ENCODE peak calls at places on chromosomes 6 and 20, in seven cellular contexts. One of them, this sample, is unnamed.

GRCh38 chr20:2470051-2470431 is 548 bp downstream of the SNRPB start:
- DNase-seq in heart right ventricle: no peak
- DNase-seq in tibial artery: peak
- DNase-seq in suprapubic skin: peak
- DNase-seq in left ventricle myocardium inferior: no peak
- DNase-seq in IMR-90: peak
- DNase-seq in heart left ventricle: peak
- DNase-seq in this sample: peak

GRCh38 chr20:19815553-19815991 is 57.5 kb downstream of the RIN2 start:
- DNase-seq in heart left ventricle: peak
- DNase-seq in heart right ventricle: no peak
- DNase-seq in tibial artery: no peak
- DNase-seq in suprapubic skin: no peak
- DNase-seq in left ventricle myocardium inferior: no peak
- DNase-seq in IMR-90: peak
- DNase-seq in this sample: no peak

GRCh38 chr20:38863024-38863851 is 57.7 kb downstream of the PPP1R16B start:
- DNase-seq in suprapubic skin: no peak
- DNase-seq in left ventricle myocardium inferior: no peak
- DNase-seq in IMR-90: no peak
- DNase-seq in tibial artery: no peak
- DNase-seq in heart right ventricle: no peak
- DNase-seq in heart left ventricle: no peak
- DNase-seq in this sample: no peak

GRCh38 chr20:2421247-2421646 is 40.5 kb downstream of the TGM6 start:
- DNase-seq in suprapubic skin: no peak
- DNase-seq in IMR-90: no peak
- DNase-seq in heart left ventricle: no peak
- DNase-seq in heart right ventricle: no peak
- DNase-seq in left ventricle myocardium inferior: no peak
- DNase-seq in tibial artery: no peak
- DNase-seq in this sample: no peak

GRCh38 chr6:3913077-3913957 is 64.1 kb downstream of the FAM50B start:
- DNase-seq in heart right ventricle: no peak
- DNase-seq in left ventricle myocardium inferior: no peak
- DNase-seq in IMR-90: peak
- DNase-seq in tibial artery: peak
- DNase-seq in heart left ventricle: peak
- DNase-seq in suprapubic skin: no peak
- DNase-seq in this sample: no peak

GRCh38 chr20:59790388-59790787 is 143.0 kb downstream of the SYCP2 start:
- DNase-seq in heart right ventricle: no peak
- DNase-seq in left ventricle myocardium inferior: no peak
- DNase-seq in IMR-90: no peak
- DNase-seq in suprapubic skin: no peak
- DNase-seq in heart left ventricle: no peak
- DNase-seq in tibial artery: no peak
- DNase-seq in this sample: no peak

GRCh38 chr6:25377672-25378071 is 98.5 kb downstream of the CARMIL1 start:
- DNase-seq in left ventricle myocardium inferior: no peak
- DNase-seq in tibial artery: no peak
- DNase-seq in heart left ventricle: no peak
- DNase-seq in IMR-90: no peak
- DNase-seq in suprapubic skin: no peak
- DNase-seq in heart right ventricle: no peak
- DNase-seq in this sample: no peak

GRCh38 chr20:60262967-60263603 is 304.9 kb downstream of the CDH26 start:
- DNase-seq in heart right ventricle: no peak
- DNase-seq in suprapubic skin: no peak
- DNase-seq in left ventricle myocardium inferior: peak
- DNase-seq in heart left ventricle: no peak
- DNase-seq in IMR-90: no peak
- DNase-seq in tibial artery: no peak
- DNase-seq in this sample: no peak

GRCh38 chr6:72519871-72520270 is 102.0 kb upstream of the KCNQ5 start:
- DNase-seq in heart right ventricle: no peak
- DNase-seq in IMR-90: no peak
- DNase-seq in tibial artery: no peak
- DNase-seq in suprapubic skin: no peak
- DNase-seq in heart left ventricle: no peak
- DNase-seq in left ventricle myocardium inferior: no peak
- DNase-seq in this sample: no peak

GRCh38 chr6:33630014-33630413 is 8.9 kb downstream of the ITPR3 start:
- DNase-seq in heart left ventricle: no peak
- DNase-seq in heart right ventricle: no peak
- DNase-seq in IMR-90: no peak
- DNase-seq in suprapubic skin: no peak
- DNase-seq in left ventricle myocardium inferior: no peak
- DNase-seq in tibial artery: peak
- DNase-seq in this sample: no peak

GRCh38 chr6:156697224-156697623 is 80.0 kb upstream of the ARID1B start:
- DNase-seq in left ventricle myocardium inferior: no peak
- DNase-seq in suprapubic skin: no peak
- DNase-seq in heart right ventricle: no peak
- DNase-seq in tibial artery: no peak
- DNase-seq in IMR-90: no peak
- DNase-seq in heart left ventricle: no peak
- DNase-seq in this sample: no peak

GRCh38 chr6:41470341-41471063 is 75.7 kb upstream of the FOXP4 start:
- DNase-seq in left ventricle myocardium inferior: peak
- DNase-seq in heart right ventricle: peak
- DNase-seq in IMR-90: no peak
- DNase-seq in suprapubic skin: peak
- DNase-seq in tibial artery: peak
- DNase-seq in heart left ventricle: peak
- DNase-seq in this sample: no peak

GRCh38 chr6:453152-453551 is 61.6 kb downstream of the IRF4 start:
- DNase-seq in left ventricle myocardium inferior: peak
- DNase-seq in heart left ventricle: no peak
- DNase-seq in heart right ventricle: peak
- DNase-seq in IMR-90: no peak
- DNase-seq in suprapubic skin: peak
- DNase-seq in tibial artery: no peak
- DNase-seq in this sample: peak

GRCh38 chr6:56727097-56727845 is 84.6 kb upstream of the DST start:
- DNase-seq in suprapubic skin: no peak
- DNase-seq in tibial artery: no peak
- DNase-seq in heart left ventricle: no peak
- DNase-seq in heart right ventricle: no peak
- DNase-seq in IMR-90: no peak
- DNase-seq in left ventricle myocardium inferior: no peak
- DNase-seq in this sample: no peak

GRCh38 chr6:78427386-78427785 is 440.0 kb upstream of the IRAK1BP1 start:
- DNase-seq in IMR-90: no peak
- DNase-seq in tibial artery: no peak
- DNase-seq in suprapubic skin: no peak
- DNase-seq in heart left ventricle: no peak
- DNase-seq in left ventricle myocardium inferior: no peak
- DNase-seq in heart right ventricle: no peak
- DNase-seq in this sample: no peak

GRCh38 chr6:106187424-106187982 is 101.4 kb downstream of the PRDM1 start:
- DNase-seq in left ventricle myocardium inferior: no peak
- DNase-seq in tibial artery: no peak
- DNase-seq in heart left ventricle: no peak
- DNase-seq in IMR-90: no peak
- DNase-seq in suprapubic skin: no peak
- DNase-seq in heart right ventricle: no peak
- DNase-seq in this sample: no peak

GRCh38 chr6:155171109-155171746 is 92.6 kb upstream of the CLDN20 start:
- DNase-seq in IMR-90: peak
- DNase-seq in suprapubic skin: peak
- DNase-seq in heart right ventricle: no peak
- DNase-seq in heart left ventricle: no peak
- DNase-seq in left ventricle myocardium inferior: no peak
- DNase-seq in tibial artery: peak
- DNase-seq in this sample: no peak

GRCh38 chr6:155165029-155165710 is 98.6 kb upstream of the CLDN20 start:
- DNase-seq in tibial artery: no peak
- DNase-seq in suprapubic skin: no peak
- DNase-seq in heart left ventricle: no peak
- DNase-seq in left ventricle myocardium inferior: no peak
- DNase-seq in IMR-90: no peak
- DNase-seq in heart right ventricle: no peak
- DNase-seq in this sample: no peak

GRCh38 chr6:155174576-155175174 is 89.1 kb upstream of the CLDN20 start:
- DNase-seq in tibial artery: no peak
- DNase-seq in suprapubic skin: no peak
- DNase-seq in heart left ventricle: peak
- DNase-seq in heart right ventricle: peak
- DNase-seq in IMR-90: peak
- DNase-seq in left ventricle myocardium inferior: no peak
- DNase-seq in this sample: peak

GRCh38 chr6:155171747-155172191 is 92.0 kb upstream of the CLDN20 start:
- DNase-seq in heart left ventricle: no peak
- DNase-seq in IMR-90: peak
- DNase-seq in left ventricle myocardium inferior: no peak
- DNase-seq in suprapubic skin: no peak
- DNase-seq in heart right ventricle: no peak
- DNase-seq in tibial artery: no peak
- DNase-seq in this sample: no peak

DNA sequence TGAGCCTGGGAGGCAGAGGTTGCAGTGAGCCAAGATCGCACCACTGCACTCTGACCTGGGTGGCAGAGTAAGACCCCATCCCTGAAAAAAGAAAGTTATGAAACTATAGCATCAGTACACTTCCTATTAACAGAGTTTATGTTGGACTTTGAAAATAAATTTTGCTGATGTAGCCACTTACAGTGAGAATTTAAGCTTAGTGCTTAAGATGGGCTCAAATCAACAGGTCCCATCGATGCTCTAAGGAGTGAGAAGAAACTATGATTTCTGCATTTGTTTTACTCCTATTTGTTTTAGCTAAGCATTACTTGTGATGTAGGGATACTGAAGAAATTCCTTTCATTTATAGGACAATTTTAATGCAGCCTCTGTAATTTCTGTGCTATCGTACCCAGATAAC is 93.3 kb upstream of the CLDN20 start:
- DNase-seq in heart right ventricle: no peak
- DNase-seq in left ventricle myocardium inferior: no peak
- DNase-seq in IMR-90: no peak
- DNase-seq in heart left ventricle: no peak
- DNase-seq in tibial artery: no peak
- DNase-seq in suprapubic skin: no peak
- DNase-seq in this sample: no peak
- H3K27ac ChIP-seq in heart right ventricle: no peak
- H3K27ac ChIP-seq in left ventricle myocardium inferior: peak
- H3K27ac ChIP-seq in IMR-90: no peak
- H3K27ac ChIP-seq in heart left ventricle: no peak
- H3K27ac ChIP-seq in tibial artery: peak
- H3K27ac ChIP-seq in suprapubic skin: no peak
- H3K27ac ChIP-seq in this sample: no peak

GRCh38 chr6:17585766-17586502 is 14.2 kb upstream of the FAM8A1 start:
- DNase-seq in suprapubic skin: no peak
- DNase-seq in tibial artery: no peak
- DNase-seq in heart right ventricle: no peak
- DNase-seq in IMR-90: no peak
- DNase-seq in heart left ventricle: no peak
- DNase-seq in left ventricle myocardium inferior: no peak
- DNase-seq in this sample: no peak

GRCh38 chr6:17583811-17584210 is 16.3 kb upstream of the FAM8A1 start:
- DNase-seq in suprapubic skin: no peak
- DNase-seq in IMR-90: peak
- DNase-seq in heart right ventricle: no peak
- DNase-seq in heart left ventricle: no peak
- DNase-seq in tibial artery: no peak
- DNase-seq in left ventricle myocardium inferior: no peak
- DNase-seq in this sample: no peak

GRCh38 chr6:17584241-17584803 is 15.8 kb upstream of the FAM8A1 start:
- DNase-seq in heart left ventricle: peak
- DNase-seq in heart right ventricle: no peak
- DNase-seq in left ventricle myocardium inferior: no peak
- DNase-seq in IMR-90: peak
- DNase-seq in tibial artery: no peak
- DNase-seq in suprapubic skin: no peak
- DNase-seq in this sample: no peak

GRCh38 chr6:17577059-17577458 is 23.0 kb upstream of the FAM8A1 start:
- DNase-seq in IMR-90: no peak
- DNase-seq in tibial artery: no peak
- DNase-seq in heart right ventricle: no peak
- DNase-seq in left ventricle myocardium inferior: no peak
- DNase-seq in heart left ventricle: no peak
- DNase-seq in suprapubic skin: no peak
- DNase-seq in this sample: no peak

GRCh38 chr6:17580518-17581048 is 19.5 kb upstream of the FAM8A1 start:
- DNase-seq in IMR-90: no peak
- DNase-seq in heart right ventricle: peak
- DNase-seq in tibial artery: peak
- DNase-seq in suprapubic skin: no peak
- DNase-seq in left ventricle myocardium inferior: peak
- DNase-seq in heart left ventricle: peak
- DNase-seq in this sample: peak
- H3K4me3 ChIP-seq in IMR-90: peak
- H3K4me3 ChIP-seq in heart right ventricle: peak
- H3K4me3 ChIP-seq in tibial artery: peak
- H3K4me3 ChIP-seq in suprapubic skin: peak
- H3K4me3 ChIP-seq in left ventricle myocardium inferior: peak
- H3K4me3 ChIP-seq in heart left ventricle: peak
- H3K4me3 ChIP-seq in this sample: peak

DNA sequence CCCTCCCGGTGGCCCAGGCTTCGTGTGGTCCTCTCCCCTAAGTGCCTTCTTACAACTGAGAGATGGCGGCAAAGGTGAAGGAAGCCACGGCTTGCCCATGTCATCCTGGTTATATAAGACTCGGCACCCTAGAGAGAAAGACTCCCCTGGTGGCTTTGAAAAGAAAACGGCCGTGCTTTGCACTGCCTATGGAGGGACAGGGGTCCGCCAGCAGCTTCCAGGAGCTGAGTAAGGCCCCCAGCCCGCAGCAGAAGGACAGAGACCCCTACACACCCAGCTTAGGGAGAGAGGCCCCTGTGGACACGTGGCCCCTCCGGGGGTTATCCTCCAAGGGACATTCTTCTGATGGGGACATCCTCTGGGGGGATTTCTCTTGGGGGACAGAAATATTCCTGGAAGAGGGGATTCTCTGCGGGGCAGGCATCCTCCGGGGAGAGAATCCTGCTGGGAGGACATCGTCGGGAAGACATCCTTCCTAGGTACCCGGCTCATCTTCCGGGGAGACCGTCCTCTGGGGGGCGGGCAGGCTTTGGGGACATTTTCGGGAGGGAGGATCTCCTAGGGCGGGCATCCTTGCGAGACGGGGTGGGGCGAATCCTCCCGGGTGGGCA is 509 bp upstream of the OGFR start:
- DNase-seq in suprapubic skin: no peak
- DNase-seq in IMR-90: no peak
- DNase-seq in heart left ventricle: no peak
- DNase-seq in left ventricle myocardium inferior: no peak
- DNase-seq in tibial artery: no peak
- DNase-seq in heart right ventricle: no peak
- DNase-seq in this sample: no peak
- TF ChIP-seq CTCF in suprapubic skin: no peak
- TF ChIP-seq CTCF in IMR-90: no peak
- TF ChIP-seq CTCF in heart left ventricle: no peak
- TF ChIP-seq CTCF in left ventricle myocardium inferior: no peak
- TF ChIP-seq CTCF in tibial artery: no peak
- TF ChIP-seq CTCF in heart right ventricle: no peak
- TF ChIP-seq CTCF in this sample: peak

DNA sequence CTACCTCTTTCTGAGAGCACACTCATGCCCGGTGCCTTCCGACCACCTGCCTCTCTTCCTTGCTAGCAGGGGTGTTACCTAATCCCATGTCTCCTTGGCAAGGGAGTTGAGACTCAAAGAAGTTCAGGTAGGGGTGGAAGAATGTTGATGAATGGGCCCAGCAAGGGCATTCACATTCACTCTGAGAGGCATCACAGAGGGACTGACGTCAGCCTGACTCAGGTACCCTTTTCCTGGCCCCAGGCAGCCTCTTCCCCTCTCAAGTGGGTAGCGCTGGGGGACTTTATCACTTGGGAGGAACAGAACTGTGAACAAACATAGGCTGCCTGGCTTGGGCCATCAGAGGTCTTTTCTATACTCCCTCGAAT is 35.3 kb downstream of the HM13 start:
- DNase-seq in heart right ventricle: no peak
- DNase-seq in suprapubic skin: no peak
- DNase-seq in left ventricle myocardium inferior: no peak
- DNase-seq in tibial artery: no peak
- DNase-seq in IMR-90: no peak
- DNase-seq in heart left ventricle: no peak
- DNase-seq in this sample: no peak
- H3K27ac ChIP-seq in heart right ventricle: no peak
- H3K27ac ChIP-seq in suprapubic skin: no peak
- H3K27ac ChIP-seq in left ventricle myocardium inferior: no peak
- H3K27ac ChIP-seq in tibial artery: no peak
- H3K27ac ChIP-seq in IMR-90: no peak
- H3K27ac ChIP-seq in heart left ventricle: no peak
- H3K27ac ChIP-seq in this sample: no peak

This sample was measured in dorsolateral prefrontal cortex.